ENCODE peak calls at places on chromosomes 1 and 21, in nine cellular contexts. R, U, K, E, A, F, B, P and Q are unnamed samples.

GRCh38 chr1:184037849-184038591 is 492 bp upstream of the COLGALT2 start:
- DNase-seq in A (no peak), K (no peak), U (no peak), E (no peak), R (no peak), B (no peak), F (no peak), P (no peak), Q (no peak)

GRCh38 chr1:243396876-243397275 is 141.0 kb downstream of the SDCCAG8 start:
- DNase-seq in U (no peak), E (peak; percentile 84), K (no peak), F (no peak), A (no peak), P (no peak), B (no peak), R (no peak), Q (no peak)

GRCh38 chr1:55476445-55477015 is 261.4 kb upstream of the USP24 start:
- DNase-seq in F (no peak), P (no peak), B (no peak), E (no peak), U (no peak), R (no peak), A (no peak), K (no peak), Q (no peak)

GRCh38 chr1:183195146-183195571 is 9.1 kb downstream of the LAMC2 start:
- DNase-seq in R (no peak), U (no peak), E (no peak), P (no peak), B (no peak), K (no peak), A (peak; percentile 25), F (no peak), Q (no peak)

GRCh38 chr1:54774820-54775498 is 10.6 kb upstream of the PARS2 start:
- DNase-seq in R (no peak), E (no peak), F (no peak), U (no peak), B (no peak), K (peak; percentile 71), A (peak; percentile 30), P (no peak), Q (peak; percentile 24)

GRCh38 chr1:86741947-86742572 is 37.7 kb downstream of the SH3GLB1 start:
- DNase-seq in F (no peak), U (peak; percentile 18), P (no peak), A (no peak), R (no peak), E (no peak), K (peak; percentile 20), B (peak; percentile 55), Q (peak; percentile 68)

GRCh38 chr1:89566761-89567174 is 42.1 kb downstream of the LRRC8B start:
- DNase-seq in P (no peak), E (peak; percentile 25), U (no peak), R (no peak), B (no peak), K (no peak), F (peak; percentile 66), A (no peak), Q (peak; percentile 4)

GRCh38 chr1:33735624-33736023 is 128.3 kb upstream of the HMGB4 start:
- DNase-seq in R (no peak), U (no peak), B (no peak), E (no peak), P (no peak), A (peak; percentile 47), K (no peak), F (no peak), Q (no peak)

GRCh38 chr1:47388548-47389238 is 27.4 kb upstream of the FOXE3 start:
- DNase-seq in K (peak; percentile 53), F (peak; percentile 67), U (peak; percentile 29), P (no peak), B (peak; percentile 62), R (peak; percentile 6), E (peak; percentile 15), A (peak; percentile 88), Q (peak; percentile 66)

GRCh38 chr1:169724168-169724567 is 9.7 kb downstream of the SELE start:
- DNase-seq in A (no peak), U (no peak), R (no peak), B (no peak), F (no peak), P (no peak), E (no peak), K (no peak), Q (no peak)

GRCh38 chr1:81690881-81691453 is 109.8 kb upstream of the ADGRL2 start:
- DNase-seq in R (no peak), E (no peak), U (no peak), B (no peak), K (no peak), P (no peak), A (no peak), F (no peak), Q (no peak)

GRCh38 chr1:89757532-89757931 is 63.3 kb upstream of the LRRC8D start:
- DNase-seq in R (no peak), A (no peak), P (no peak), F (no peak), K (no peak), B (peak; percentile 99), E (no peak), U (no peak), Q (no peak)

GRCh38 chr1:43776043-43776761 is 68.9 kb downstream of the ST3GAL3 start:
- DNase-seq in F (no peak), K (no peak), B (peak; percentile 44), E (no peak), U (peak; percentile 59), R (no peak), A (no peak), P (no peak), Q (peak; percentile 58)

GRCh38 chr1:37501661-37502060 is 12.9 kb downstream of the MEAF6 start:
- DNase-seq in E (no peak), B (no peak), U (no peak), F (no peak), A (no peak), R (no peak), P (no peak), K (no peak), Q (no peak)

GRCh38 chr1:116556289-116557006 is 14.4 kb downstream of the CD58 start:
- DNase-seq in F (peak; percentile 77), R (peak; percentile 30), P (no peak), A (peak; percentile 56), E (no peak), K (peak; percentile 33), U (no peak), B (peak; percentile 20), Q (peak; percentile 73)

GRCh38 chr1:31444725-31445448 is 31.9 kb downstream of the SERINC2 start:
- DNase-seq in P (no peak), F (no peak), A (no peak), U (no peak), E (no peak), K (no peak), B (no peak), R (no peak), Q (no peak)

GRCh38 chr21:42038826-42039425 is 28.8 kb upstream of the ZBTB21 start:
- DNase-seq in F (no peak), U (peak; percentile 31), R (no peak), B (no peak), P (no peak), K (no peak), A (peak; percentile 7), E (peak; percentile 96), Q (no peak)

GRCh38 chr1:185157599-185158469 is 867 bp downstream of the SWT1 start:
- DNase-seq in P (no peak), F (no peak), K (peak; percentile 5), B (peak; percentile 66), U (no peak), A (peak; percentile 2), R (no peak), E (no peak), Q (peak; percentile 54)

GRCh38 chr1:56922070-56922469 is 43.7 kb downstream of the C8B start:
- DNase-seq in K (no peak), P (no peak), A (no peak), U (no peak), R (no peak), B (no peak), E (no peak), F (no peak), Q (no peak)

GRCh38 chr1:111227434-111227833 is at the start of gene CHI3L2:
- DNase-seq in B (no peak), A (no peak), K (no peak), E (no peak), U (no peak), R (no peak), P (no peak), F (no peak), Q (no peak)

GRCh38 chr1:109531205-109531779 is 8.4 kb upstream of the GPR61 start:
- DNase-seq in A (no peak), P (no peak), U (no peak), K (no peak), R (no peak), F (no peak), E (no peak), B (no peak), Q (no peak)

GRCh38 chr1:27436204-27437159 is 44.1 kb downstream of the GPR3 start:
- DNase-seq in A (peak; percentile 73), F (no peak), B (peak; percentile 30), R (no peak), P (no peak), K (peak; percentile 35), E (no peak), U (no peak), Q (peak; percentile 30)

GRCh38 chr1:70685300-70686286 is 274.5 kb downstream of the CTH start:
- DNase-seq in B (peak; percentile 73), A (peak; percentile 82), E (peak; percentile 2), P (peak; percentile 18), R (no peak), K (peak; percentile 55), F (peak; percentile 83), U (no peak), Q (peak; percentile 79)

GRCh38 chr1:116913941-116914340 is 4.2 kb downstream of the PTGFRN start:
- DNase-seq in B (no peak), R (no peak), A (no peak), E (no peak), P (no peak), F (no peak), U (no peak), K (no peak), Q (no peak)